ENCODE peak calls at places on chromosome 9, in six cellular contexts. S is A549; E is CD8-positive, alpha-beta memory T cell; Z is neuronal stem cell; G is stomach; M is suprapubic skin. U is an unnamed sample.

GRCh38 chr9:87338075-87338989 is 159.3 kb upstream of the DAPK1 start:
- DNase-seq in S (no peak), E (no peak), Z (no peak), G (no peak), M (no peak), U (no peak)

GRCh38 chr9:6433405-6433804 is 20.4 kb downstream of the UHRF2 start:
- DNase-seq in S (no peak), E (no peak), Z (no peak), G (no peak), M (no peak), U (no peak)

GRCh38 chr9:125341566-125341965 is 79.9 kb downstream of the GAPVD1 start:
- DNase-seq in S (no peak), E (no peak), Z (no peak), G (no peak), M (no peak), U (no peak)

GRCh38 chr9:8647824-8648223 is 848.2 kb upstream of the DMAC1 start:
- DNase-seq in S (no peak), E (no peak), Z (no peak), G (no peak), M (no peak), U (no peak)

GRCh38 chr9:96218821-96219614 is 83.0 kb downstream of the HSD17B3 start:
- DNase-seq in S (no peak), E (peak; percentile 25), Z (no peak), G (no peak), M (no peak), U (no peak)

GRCh38 chr9:115276621-115277020 is 158.7 kb upstream of the TNC start:
- DNase-seq in S (no peak), E (no peak), Z (no peak), G (no peak), M (no peak), U (no peak)

GRCh38 chr9:125444166-125444565 is 182.5 kb downstream of the GAPVD1 start:
- DNase-seq in S (no peak), E (no peak), Z (no peak), G (no peak), M (no peak), U (no peak)

GRCh38 chr9:20620658-20621552 is 1.4 kb downstream of the MLLT3 start:
- DNase-seq in S (peak; percentile 23), E (peak; percentile 82), Z (peak; percentile 27), G (peak; percentile 53), M (peak; percentile 64), U (peak; percentile 50)

GRCh38 chr9:129481824-129482511 is 138.9 kb downstream of the C9orf50 start:
- DNase-seq in S (no peak), E (no peak), Z (no peak), G (no peak), M (no peak), U (no peak)

GRCh38 chr9:2919347-2919746 is 75.5 kb upstream of the PUM3 start:
- DNase-seq in S (no peak), E (no peak), Z (no peak), G (no peak), M (no peak), U (no peak)

GRCh38 chr9:74499111-74499601 is 2.0 kb downstream of the RORB start:
- DNase-seq in S (no peak), E (no peak), Z (peak; percentile 0), G (no peak), M (no peak), U (no peak)

GRCh38 chr9:10921671-10922070 is 308.9 kb upstream of the PTPRD start:
- DNase-seq in S (no peak), E (no peak), Z (peak; percentile 31), G (no peak), M (no peak), U (no peak)

GRCh38 chr9:76558465-76558864 is 99.5 kb downstream of the GCNT1 start:
- DNase-seq in S (no peak), E (no peak), Z (no peak), G (no peak), M (no peak), U (no peak)

GRCh38 chr9:108105885-108106284 is 616.3 kb upstream of the KLF4 start:
- DNase-seq in S (no peak), E (no peak), Z (no peak), G (no peak), M (no peak), U (no peak)

GRCh38 chr9:106800691-106801090 is 62.3 kb upstream of the ZNF462 start:
- DNase-seq in S (no peak), E (no peak), Z (no peak), G (no peak), M (no peak), U (no peak)

GRCh38 chr9:106085479-106085878 is 391.1 kb downstream of the TMEM38B start:
- DNase-seq in S (no peak), E (no peak), Z (no peak), G (no peak), M (no peak), U (no peak)

GRCh38 chr9:115142502-115143265 is 24.7 kb upstream of the TNC start:
- DNase-seq in S (no peak), E (no peak), Z (no peak), G (no peak), M (no peak), U (no peak)

GRCh38 chr9:26058111-26058895 is 380.1 kb upstream of the TUSC1 start:
- DNase-seq in S (no peak), E (no peak), Z (no peak), G (no peak), M (no peak), U (no peak)

GRCh38 chr9:5886114-5886939 is 4.4 kb upstream of the MLANA start:
- DNase-seq in S (peak; percentile 82), E (peak; percentile 63), Z (peak; percentile 71), G (peak; percentile 78), M (no peak), U (peak; percentile 68)

DNA sequence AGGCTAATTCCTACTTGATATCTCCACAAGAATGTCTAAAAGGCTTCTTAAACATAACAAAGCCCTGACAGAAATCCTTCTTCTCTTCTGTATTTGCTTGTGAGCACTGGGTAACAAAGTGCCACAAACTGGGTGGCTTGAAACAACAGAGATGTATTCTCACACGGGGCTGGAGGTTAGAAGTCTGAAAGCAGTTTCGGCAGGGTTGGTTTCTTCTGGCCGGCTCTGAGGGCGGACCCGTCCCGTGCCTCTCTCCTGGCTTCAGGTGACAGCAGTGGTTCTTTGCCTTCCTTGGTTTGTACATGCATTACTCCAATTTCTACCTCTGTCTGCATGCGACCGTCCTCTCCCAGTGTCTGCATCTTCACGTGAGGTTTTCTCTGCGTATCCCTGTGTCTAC is 14.0 kb upstream of the TRAF1 start:
- DNase-seq in S (no peak), E (no peak), Z (no peak), G (no peak), M (no peak), U (no peak)
- H3K4me3 ChIP-seq in S (no peak overlapping the region), E (no peak overlapping the region), Z (no peak overlapping the region), G (no peak overlapping the region), M (no peak overlapping the region), U (no peak overlapping the region)

DNA sequence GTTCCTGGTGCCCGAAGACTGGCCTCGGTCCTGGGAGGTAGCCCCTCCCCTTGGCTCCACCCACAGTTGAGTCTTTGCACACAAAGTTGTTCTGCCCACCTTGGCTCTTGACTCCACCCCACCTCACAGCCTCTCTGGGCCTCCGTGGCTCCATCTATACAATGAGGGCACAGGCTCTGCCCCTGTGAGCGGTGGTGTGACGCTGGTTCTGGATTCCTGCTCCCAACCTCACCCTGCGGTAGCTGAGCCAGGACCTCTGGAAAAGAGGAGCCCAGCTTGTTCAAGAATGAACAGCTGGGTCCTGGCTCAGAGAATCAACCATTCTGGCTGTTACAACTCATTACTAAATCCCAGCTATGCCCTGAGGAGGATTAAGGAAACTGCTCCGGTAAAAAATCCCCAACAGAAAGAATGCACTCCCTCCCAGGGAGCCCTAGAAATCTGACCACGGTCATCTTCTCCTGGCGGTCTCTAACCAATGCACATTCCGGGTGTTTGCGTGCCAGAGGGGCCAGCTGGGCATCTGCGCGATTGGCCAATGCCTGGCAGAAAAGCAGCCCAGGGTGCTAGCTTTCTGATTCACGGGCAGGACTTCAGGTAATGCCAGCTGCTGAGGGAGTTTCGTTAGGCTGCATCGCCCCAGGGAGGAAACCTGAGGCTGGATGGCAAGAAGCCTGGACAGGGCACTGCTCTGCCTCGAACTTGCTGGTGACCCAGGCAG is 9.9 kb upstream of the GRHPR start:
- DNase-seq in S (no peak), E (no peak), Z (no peak), G (no peak), M (no peak), U (no peak)
- H3K4me1 ChIP-seq in S (peaks cover 18% of the 10 kb centered on the region), E (peaks cover 12% of the 10 kb centered on the region), Z (peaks cover 42% of the 10 kb centered on the region), G (peaks cover 9% of the 10 kb centered on the region), M (peaks cover 18% of the 10 kb centered on the region), U (peaks cover 19% of the 10 kb centered on the region)

DNA sequence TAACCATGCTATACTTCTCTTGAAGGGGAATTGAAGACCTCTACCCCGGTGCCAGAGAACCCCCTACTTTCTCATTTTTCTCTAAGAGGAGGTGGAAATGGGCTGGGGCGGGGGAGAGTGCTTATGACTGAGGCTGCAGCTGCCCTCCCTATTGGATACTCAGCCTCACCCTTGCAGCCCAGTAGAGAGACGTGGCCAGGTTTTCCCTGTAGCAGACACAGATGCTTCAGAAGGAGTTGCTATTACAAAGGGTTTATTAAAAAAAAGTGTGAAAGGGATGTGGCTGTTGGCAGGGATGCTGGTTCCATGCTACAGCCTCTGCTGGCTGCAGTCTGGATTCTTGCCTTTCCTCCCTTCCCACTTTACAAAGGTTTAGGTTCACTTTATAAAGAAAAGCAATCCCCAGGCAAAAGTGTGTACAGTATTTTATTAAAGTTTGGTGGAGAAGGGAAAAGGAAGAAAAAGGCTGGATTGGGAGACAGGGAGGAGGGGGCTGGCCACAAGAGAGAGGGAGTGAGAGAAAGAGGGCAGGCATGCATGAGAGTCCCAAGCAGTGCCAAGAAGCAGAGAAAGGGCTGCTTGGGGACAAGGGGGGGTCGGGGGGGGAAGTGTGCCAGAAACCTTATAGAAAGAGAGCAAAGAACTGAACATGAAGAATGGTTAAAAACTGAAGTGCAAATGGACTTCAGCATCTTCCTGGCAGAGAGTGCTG is 29.5 kb upstream of the NFIB start:
- DNase-seq in S (no peak), E (no peak), Z (no peak), G (no peak), M (no peak), U (no peak)
- H3K4me3 ChIP-seq in S (no peak overlapping the region), E (no peak overlapping the region), Z (no peak overlapping the region), G (no peak overlapping the region), M (peak overlapping the region; percentile 61), U (no peak overlapping the region)

GRCh38 chr9:82180711-82181110 is 192.1 kb downstream of the SPATA31D1 start:
- DNase-seq in S (no peak), E (no peak), Z (no peak), G (no peak), M (no peak), U (no peak)
- H3K4me1 ChIP-seq in S (no peaks in the 10 kb centered on the region), E (no peaks in the 10 kb centered on the region), Z (peaks cover 3% of the 10 kb centered on the region), G (no peaks in the 10 kb centered on the region), M (no peaks in the 10 kb centered on the region), U (no peaks in the 10 kb centered on the region)

GRCh38 chr9:98045234-98046160 is 11.0 kb upstream of the NANS start:
- DNase-seq in S (no peak), E (peak; percentile 75), Z (no peak), G (no peak), M (no peak), U (peak; percentile 84)
- H3K4me3 ChIP-seq in S (no peak overlapping the region), E (peak overlapping the region; percentile 47), Z (no peak overlapping the region), G (no peak overlapping the region), M (no peak overlapping the region), U (peak overlapping the region; percentile 70)

DNA sequence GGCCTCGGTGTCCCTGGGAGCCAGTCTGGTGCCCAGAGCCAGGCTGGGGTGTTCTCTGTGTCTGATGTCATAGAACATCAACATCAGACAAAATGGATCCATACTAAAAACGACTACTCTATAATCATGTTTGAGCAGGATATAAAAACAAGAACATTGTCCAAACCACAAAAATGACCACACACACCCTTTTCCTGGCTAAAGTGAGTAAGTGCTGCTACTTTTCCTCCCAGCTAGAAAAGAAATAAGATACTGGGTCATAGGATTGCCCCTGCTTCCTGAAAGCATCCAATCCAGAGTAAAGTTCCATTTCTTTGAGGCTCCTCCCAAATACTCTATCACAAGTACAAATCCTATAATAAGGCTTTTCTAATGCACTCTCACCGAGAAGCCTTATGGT is 19.7 kb upstream of the TRAF1 start:
- DNase-seq in S (no peak), E (no peak), Z (no peak), G (no peak), M (no peak), U (no peak)
- H3K4me1 ChIP-seq in S (peaks cover 32% of the 10 kb centered on the region), E (no peaks in the 10 kb centered on the region), Z (peaks cover 6% of the 10 kb centered on the region), G (peaks cover 24% of the 10 kb centered on the region), M (peaks cover 23% of the 10 kb centered on the region), U (no peaks in the 10 kb centered on the region)

U was measured in CD4-positive, CD25-positive, alpha-beta regulatory T cell.